ENCODE peak calls at places on chromosomes 16 and 17, in ten cellular contexts. M is NCI-H1092 treated with DMSO at 0.1 percent for 48 hours; Z is activated CD4-positive, alpha-beta T cell treated with anti-CD3 and anti-CD28 coated beads, Interleukin-2, amount 50 U/mL, for 24 hours; U is stimulated activated CD8-positive, alpha-beta memory T cell treated with anti-CD3 and anti-CD28 coated beads, Interleukin-7, amount 100 ng/mL, for 24 hours; W is GDM1; L is C1 segment of cervical spinal cord; R is right atrium auricular region; H is activated T-helper 9 cell treated with anti-CD3 and anti-CD28 coated beads, Interleukin-2, amount 50 U/mL, for 16 hours; G is NCI-H1436 treated with DMSO at 0.1 percent for 48 hours; T is neural progenitor cell. C is an unnamed sample.

GRCh38 chr17:50785942-50786570 is 18.7 kb upstream of the ANKRD40CL start:
- DNase-seq in M (peak; percentile 16), R (no peak), G (no peak), H (no peak), W (no peak), T (no peak), L (peak; percentile 81), U (no peak), Z (no peak), C (peak; percentile 30)

GRCh38 chr16:80687606-80688005 is 116.8 kb downstream of the CDYL2 start:
- DNase-seq in G (no peak), W (no peak), L (no peak), T (no peak), M (no peak), H (no peak), R (no peak), U (no peak), Z (no peak), C (no peak)

GRCh38 chr16:89437251-89437987 is 52.9 kb downstream of the ANKRD11 start:
- DNase-seq in L (no peak), U (no peak), R (no peak), Z (no peak), G (no peak), W (no peak), T (no peak), M (no peak), H (no peak), C (no peak)

GRCh38 chr17:41013181-41013580 is 4.3 kb upstream of the KRTAP3-1 start:
- DNase-seq in R (no peak), U (no peak), G (no peak), H (no peak), T (no peak), Z (no peak), M (no peak), L (no peak), W (no peak), C (no peak)

GRCh38 chr16:64417711-64418227 is 704.1 kb downstream of the CDH11 start:
- DNase-seq in Z (no peak), T (no peak), H (no peak), W (no peak), L (no peak), M (no peak), G (no peak), R (no peak), U (no peak), C (no peak)

GRCh38 chr17:37562016-37562745 is 47.0 kb downstream of the SYNRG start:
- DNase-seq in T (no peak), Z (no peak), G (no peak), U (no peak), L (no peak), M (no peak), W (no peak), H (no peak), R (no peak), C (no peak)

GRCh38 chr17:82320140-82320840 is 2.9 kb upstream of the CD7 start:
- DNase-seq in T (no peak), R (no peak), G (no peak), H (no peak), W (no peak), M (no peak), U (no peak), Z (no peak), L (no peak), C (no peak)

GRCh38 chr17:67662712-67663111 is 55.0 kb upstream of the NOL11 start:
- DNase-seq in G (no peak), W (no peak), M (no peak), L (no peak), T (no peak), H (no peak), Z (no peak), U (no peak), R (no peak), C (no peak)

GRCh38 chr17:39591958-39592954 is 15.5 kb downstream of the NEUROD2 start:
- DNase-seq in T (peak; percentile 92), U (no peak), Z (no peak), G (no peak), L (peak; percentile 76), H (no peak), R (no peak), W (no peak), M (peak; percentile 58), C (peak; percentile 67)

GRCh38 chr17:79851461-79851817 is 12.2 kb upstream of the CBX4 start:
- DNase-seq in T (no peak), U (no peak), M (no peak), W (no peak), R (no peak), Z (no peak), L (no peak), G (no peak), H (no peak), C (no peak)

GRCh38 chr17:50029185-50029584 is 26.7 kb upstream of the ITGA3 start:
- DNase-seq in H (no peak), W (no peak), M (no peak), G (no peak), Z (no peak), R (peak; percentile 49), T (no peak), U (no peak), L (no peak), C (no peak)

GRCh38 chr17:18970582-18971480 is 18.9 kb downstream of the SLC5A10 start:
- DNase-seq in U (no peak), M (no peak), G (no peak), Z (no peak), L (no peak), R (no peak), W (no peak), T (no peak), H (no peak), C (no peak)

GRCh38 chr16:85028638-85029412 is 1.2 kb downstream of the KIAA0513 start:
- DNase-seq in G (no peak), H (peak; percentile 61), L (peak; percentile 82), Z (peak; percentile 40), U (peak; percentile 31), R (no peak), M (no peak), T (no peak), W (no peak), C (no peak)

GRCh38 chr17:79911430-79912399 is 72.5 kb upstream of the CBX4 start:
- DNase-seq in T (no peak), W (no peak), Z (no peak), M (no peak), R (no peak), G (no peak), U (no peak), L (no peak), H (no peak), C (no peak)

GRCh38 chr17:77042688-77043330 is 98.0 kb upstream of the SEC14L1 start:
- DNase-seq in Z (no peak), W (no peak), M (peak; percentile 94), T (no peak), G (peak; percentile 70), H (no peak), U (no peak), R (no peak), L (no peak), C (no peak)

GRCh38 chr17:42792545-42792944 is 6.0 kb downstream of the COA3 start:
- DNase-seq in U (no peak), M (no peak), W (no peak), L (no peak), H (no peak), G (no peak), Z (no peak), T (no peak), R (no peak), C (no peak)

GRCh38 chr16:88432753-88433152 is 20.3 kb upstream of the ZFPM1 start:
- DNase-seq in G (no peak), L (no peak), R (no peak), Z (no peak), U (no peak), M (no peak), T (no peak), H (no peak), W (no peak), C (no peak)

GRCh38 chr16:48901712-48902374 is 291.9 kb upstream of the N4BP1 start:
- DNase-seq in R (no peak), H (no peak), U (no peak), Z (no peak), M (peak; percentile 50), T (peak; percentile 30), G (peak; percentile 42), W (no peak), L (no peak), C (no peak)

GRCh38 chr17:67696347-67696746 is 21.4 kb upstream of the NOL11 start:
- DNase-seq in T (no peak), G (no peak), W (no peak), U (no peak), Z (no peak), L (no peak), H (no peak), M (no peak), R (no peak), C (no peak)

GRCh38 chr16:11149011-11149616 is 106.9 kb downstream of the SOCS1 start:
- DNase-seq in Z (no peak), U (no peak), R (no peak), M (no peak), H (no peak), G (no peak), L (no peak), W (no peak), T (no peak), C (no peak)

GRCh38 chr16:79154081-79154480 is 446.5 kb downstream of the MAF start:
- DNase-seq in U (no peak), H (no peak), L (no peak), R (no peak), T (peak; percentile 66), M (no peak), Z (no peak), W (no peak), G (no peak), C (peak; percentile 10)

GRCh38 chr16:49463529-49463928 is 89.9 kb downstream of the C16orf78 start:
- DNase-seq in H (peak; percentile 41), W (no peak), R (peak; percentile 2), U (no peak), T (peak; percentile 71), L (no peak), M (peak; percentile 20), Z (no peak), G (peak; percentile 48), C (no peak)

GRCh38 chr17:63934391-63935112 is 2.4 kb upstream of the CD79B start:
- DNase-seq in U (no peak), W (no peak), H (no peak), M (no peak), G (no peak), L (no peak), Z (no peak), T (no peak), R (no peak), C (no peak)

GRCh38 chr17:39231587-39232551 is 6.1 kb upstream of the STAC2 start:
- DNase-seq in G (peak; percentile 52), Z (no peak), U (peak; percentile 28), T (peak; percentile 78), R (no peak), M (no peak), H (peak; percentile 36), L (no peak), W (no peak), C (no peak)

GRCh38 chr16:89484923-89485679 is 5.3 kb downstream of the ANKRD11 start:
- DNase-seq in W (no peak), U (no peak), Z (no peak), H (no peak), L (no peak), G (no peak), M (no peak), T (no peak), R (no peak), C (no peak)

GRCh38 chr17:62643496-62643895 is 16.0 kb downstream of the MRC2 start:
- DNase-seq in T (no peak), H (no peak), U (no peak), M (no peak), L (no peak), W (no peak), G (no peak), R (no peak), Z (no peak), C (no peak)

GRCh38 chr16:48540222-48540900 is 69.6 kb downstream of the N4BP1 start:
- DNase-seq in H (no peak), T (no peak), U (no peak), R (peak; percentile 50), G (no peak), M (no peak), W (no peak), Z (no peak), L (no peak), C (no peak)

GRCh38 chr17:43734376-43734775 is 24.2 kb downstream of the SOST start:
- DNase-seq in G (no peak), R (no peak), W (no peak), M (no peak), H (no peak), L (no peak), Z (no peak), T (no peak), U (no peak), C (no peak)